ENCODE peak calls at places on chromosome 9, in six cellular contexts. B, C, N, G, R and H are unnamed samples.

GRCh38 chr9:14846871-14847311 is 63.3 kb downstream of the FREM1 start:
- DNase-seq in B (peak; percentile 20), N (no peak), R (peak; percentile 73), C (peak; percentile 65), G (no peak), H (peak; percentile 64)

GRCh38 chr9:109141375-109141774 is 21.6 kb upstream of the TMEM245 start:
- DNase-seq in N (no peak), C (no peak), B (no peak), R (no peak), G (no peak), H (no peak)

GRCh38 chr9:88998506-88998905 is 7.2 kb downstream of the S1PR3 start:
- DNase-seq in R (no peak), B (no peak), C (no peak), G (no peak), N (no peak), H (peak; percentile 49)

GRCh38 chr9:100442072-100442471 is 15.1 kb downstream of the MSANTD3 start:
- DNase-seq in N (no peak), G (no peak), R (no peak), B (no peak), C (no peak), H (no peak)

GRCh38 chr9:127523312-127523851 is 72.1 kb downstream of the LRSAM1 start:
- DNase-seq in N (no peak), C (no peak), G (no peak), R (no peak), B (peak; percentile 49), H (peak; percentile 67)

GRCh38 chr9:87588339-87588738 is 90.7 kb downstream of the DAPK1 start:
- DNase-seq in C (no peak), B (no peak), G (no peak), N (no peak), R (no peak), H (no peak)

GRCh38 chr9:104286187-104286586 is 192.1 kb downstream of the SMC2 start:
- DNase-seq in N (no peak), C (no peak), G (no peak), R (no peak), B (no peak), H (no peak)

GRCh38 chr9:27560457-27560856 is 12.8 kb downstream of the C9orf72 start:
- DNase-seq in N (no peak), R (no peak), B (no peak), G (no peak), C (no peak), H (no peak)

GRCh38 chr9:78005231-78006002 is 26.2 kb downstream of the GNAQ start:
- DNase-seq in C (no peak), N (no peak), G (no peak), B (no peak), R (no peak), H (no peak)

GRCh38 chr9:135971892-135972291 is 10.7 kb upstream of the UBAC1 start:
- DNase-seq in C (no peak), N (peak; percentile 19), G (no peak), B (no peak), R (peak; percentile 60), H (peak; percentile 18)

GRCh38 chr9:137666950-137667670 is 48.3 kb downstream of the EHMT1 start:
- DNase-seq in G (no peak), R (peak; percentile 79), N (no peak), B (no peak), C (peak; percentile 86), H (no peak)

GRCh38 chr9:114953917-114954316 is 23.5 kb upstream of the TNFSF8 start:
- DNase-seq in R (no peak), N (no peak), B (peak; percentile 83), G (no peak), C (no peak), H (peak; percentile 68)

GRCh38 chr9:94599102-94599501 is 5.5 kb upstream of the FBP2 start:
- DNase-seq in N (no peak), B (no peak), G (no peak), R (no peak), C (no peak), H (no peak)

GRCh38 chr9:121860744-121861143 is 209.3 kb downstream of the DAB2IP start:
- DNase-seq in R (no peak), G (no peak), N (no peak), C (no peak), B (peak; percentile 57), H (peak; percentile 96)

GRCh38 chr9:94034511-94034910 is 49.8 kb upstream of the PTPDC1 start:
- DNase-seq in B (no peak), R (no peak), C (no peak), N (no peak), G (no peak), H (no peak)

GRCh38 chr9:130150779-130151381 is 21.3 kb upstream of the NCS1 start:
- DNase-seq in G (no peak), C (no peak), B (peak; percentile 52), N (no peak), R (no peak), H (peak; percentile 30)